ENCODE peak calls at places on chromosomes 11 and 22, in seven cellular contexts. J is uterus, T is body of pancreas, F is stomach, K is NB4, I is AG09319, O is Calu3. N is an unnamed sample.
A peak's percentile ranks its signal among the peaks of the same experiment; 100 is the strongest.

GRCh38 chr22:33656808-33657628 is 263.3 kb downstream of the LARGE1 start:
- DNase-seq in J (peak; percentile 31), T (no peak), F (no peak), K (no peak), I (no peak), O (no peak), N (no peak)

GRCh38 chr11:102421262-102421661 is 31.3 kb downstream of the TMEM123 start:
- DNase-seq in J (no peak), T (no peak), F (no peak), K (no peak), I (no peak), O (no peak), N (no peak)

GRCh38 chr11:31414338-31414737 is 44.7 kb downstream of the DNAJC24 start:
- DNase-seq in J (no peak), T (no peak), F (no peak), K (no peak), I (no peak), O (no peak), N (no peak)

GRCh38 chr11:39374963-39375698 is 2084.3 kb downstream of the LRRC4C start:
- DNase-seq in J (no peak), T (no peak), F (no peak), K (peak; percentile 47), I (no peak), O (peak; percentile 15), N (no peak)

GRCh38 chr11:44609028-44609782 is 43.7 kb downstream of the CD82 start:
- DNase-seq in J (no peak), T (no peak), F (no peak), K (peak; percentile 58), I (no peak), O (no peak), N (no peak)

GRCh38 chr22:33328789-33329296 is 270.7 kb upstream of the SYN3 start:
- DNase-seq in J (no peak), T (no peak), F (no peak), K (peak; percentile 21), I (no peak), O (peak; percentile 69), N (no peak)

GRCh38 chr11:2214527-2215229 is 43.1 kb upstream of the TH start:
- DNase-seq in J (no peak), T (no peak), F (no peak), K (no peak), I (no peak), O (no peak), N (no peak)

GRCh38 chr11:126352934-126353801 is 2.3 kb upstream of the ST3GAL4 start:
- DNase-seq in J (no peak), T (no peak), F (no peak), K (peak; percentile 95), I (peak; percentile 37), O (no peak), N (no peak)

GRCh38 chr11:34411786-34412185 is 26.9 kb upstream of the CAT start:
- DNase-seq in J (no peak), T (no peak), F (no peak), K (no peak), I (no peak), O (no peak), N (no peak)

GRCh38 chr22:34850010-34850409 is 215.9 kb upstream of the ISX start:
- DNase-seq in J (no peak), T (no peak), F (no peak), K (no peak), I (no peak), O (no peak), N (no peak)

GRCh38 chr11:109859325-109859724 is 233.9 kb upstream of the ZC3H12C start:
- DNase-seq in J (no peak), T (no peak), F (no peak), K (no peak), I (no peak), O (no peak), N (no peak)

GRCh38 chr11:73760066-73760679 is 701 bp downstream of the RAB6A start:
- DNase-seq in J (peak; percentile 58), T (peak; percentile 39), F (peak; percentile 37), K (peak; percentile 43), I (no peak), O (peak; percentile 25), N (no peak)

GRCh38 chr11:129093283-129093682 is 98.8 kb downstream of the ARHGAP32 start:
- DNase-seq in J (no peak), T (no peak), F (no peak), K (no peak), I (no peak), O (no peak), N (no peak)

GRCh38 chr11:120471131-120471530 is 40.4 kb upstream of the GRIK4 start:
- DNase-seq in J (no peak), T (no peak), F (no peak), K (no peak), I (no peak), O (no peak), N (no peak)

GRCh38 chr11:63838150-63838681 is 694 bp upstream of the MARK2 start:
- DNase-seq in J (peak; percentile 32), T (no peak), F (no peak), K (no peak), I (no peak), O (peak; percentile 11), N (no peak)

GRCh38 chr11:69874178-69874983 is 55.2 kb upstream of the FGF3 start:
- DNase-seq in J (peak; percentile 5), T (no peak), F (no peak), K (no peak), I (no peak), O (no peak), N (peak; percentile 4)

GRCh38 chr11:64536396-64536935 is 54.6 kb upstream of the SLC22A12 start:
- DNase-seq in J (no peak), T (no peak), F (no peak), K (no peak), I (no peak), O (no peak), N (no peak)

GRCh38 chr11:67384851-67385366 is 6.9 kb upstream of the RAD9A start:
- DNase-seq in J (no peak), T (peak; percentile 62), F (no peak), K (no peak), I (no peak), O (no peak), N (no peak)

GRCh38 chr11:47408598-47409439 is 429 bp downstream of the SLC39A13 start:
- DNase-seq in J (peak; percentile 56), T (peak; percentile 53), F (peak; percentile 51), K (no peak), I (peak; percentile 31), O (peak; percentile 36), N (no peak)

GRCh38 chr11:47409440-47410403 is 1.3 kb downstream of the SLC39A13 start:
- DNase-seq in J (no peak), T (no peak), F (no peak), K (no peak), I (no peak), O (no peak), N (no peak)

GRCh38 chr11:47410404-47411264 is 2.2 kb downstream of the SLC39A13 start:
- DNase-seq in J (no peak), T (no peak), F (no peak), K (no peak), I (no peak), O (no peak), N (no peak)

GRCh38 chr11:47406896-47407745 is 1.3 kb upstream of the SLC39A13 start:
- DNase-seq in J (no peak), T (no peak), F (no peak), K (peak; percentile 38), I (no peak), O (no peak), N (no peak)

GRCh38 chr11:47407746-47408590 is at the start of gene SLC39A13:
- DNase-seq in J (peak; percentile 94), T (peak; percentile 95), F (peak; percentile 95), K (peak; percentile 97), I (peak; percentile 95), O (peak; percentile 96), N (peak; percentile 70)
- TF ChIP-seq CTCF in J (peak; percentile 85), T (peak; percentile 80), F (peak; percentile 86), K (peak; percentile 38), I (peak; percentile 44), O (peak; percentile 82), N (peak; percentile 70)

GRCh38 chr11:12089041-12089440 is 21.3 kb upstream of the MICAL2 start:
- DNase-seq in J (no peak), T (no peak), F (no peak), K (no peak), I (no peak), O (no peak), N (no peak)

GRCh38 chr11:12088531-12088930 is 21.9 kb upstream of the MICAL2 start:
- DNase-seq in J (no peak), T (no peak), F (no peak), K (no peak), I (no peak), O (no peak), N (no peak)

GRCh38 chr11:12087075-12087775 is 23.2 kb upstream of the MICAL2 start:
- DNase-seq in J (no peak), T (no peak), F (no peak), K (peak; percentile 56), I (no peak), O (peak; percentile 55), N (no peak)

GRCh38 chr11:12089473-12089872 is 20.9 kb upstream of the MICAL2 start:
- DNase-seq in J (no peak), T (no peak), F (no peak), K (no peak), I (no peak), O (no peak), N (no peak)

DNA sequence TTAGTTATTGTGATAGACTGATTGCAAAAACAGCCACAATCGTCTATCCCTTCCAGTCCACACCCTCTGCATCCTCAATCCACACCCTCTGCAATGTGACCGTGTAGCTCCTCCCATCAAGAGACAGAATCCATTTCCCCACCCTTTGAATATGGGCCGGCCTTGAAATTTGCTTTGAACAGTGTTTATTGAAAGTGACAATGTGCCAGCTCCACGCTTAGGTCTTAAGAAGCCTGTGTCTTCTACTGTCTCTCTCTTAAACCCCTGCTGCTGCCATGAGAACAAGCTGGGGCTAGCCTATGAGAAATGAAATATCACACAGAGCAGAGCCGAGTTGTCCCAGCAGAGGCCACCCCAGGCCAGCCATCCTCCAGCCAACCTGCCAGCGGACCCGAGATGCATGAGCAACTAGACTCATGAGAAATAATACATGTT is 22.3 kb upstream of the MICAL2 start:
- DNase-seq in J (no peak), T (no peak), F (no peak), K (peak; percentile 22), I (no peak), O (peak; percentile 55), N (no peak)
- TF ChIP-seq CTCF in J (no peak), T (no peak), F (no peak), K (no peak), I (peak; percentile 31), O (no peak), N (no peak)

DNA sequence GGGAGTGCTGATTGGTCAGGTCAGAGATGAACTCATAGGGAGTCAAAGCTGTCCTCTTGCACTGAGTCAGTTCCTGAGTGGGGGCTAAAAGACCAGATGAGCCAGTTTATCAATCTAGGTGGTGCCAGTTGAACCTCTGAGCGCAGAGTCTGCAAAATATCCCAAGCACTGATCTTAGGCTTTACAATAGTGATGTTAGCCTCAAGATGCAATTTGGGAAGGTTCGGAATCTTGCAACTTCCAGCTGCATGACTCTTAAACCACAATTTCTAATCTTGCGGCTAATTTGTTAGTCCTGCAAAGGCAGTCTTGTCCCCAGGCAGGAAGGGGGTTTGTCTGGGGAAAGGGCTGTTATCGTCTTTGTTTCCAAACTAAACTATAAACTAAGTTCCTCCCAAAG is 92.3 kb upstream of the PARVA start:
- DNase-seq in J (no peak), T (no peak), F (no peak), K (peak; percentile 48), I (peak; percentile 79), O (no peak), N (no peak)
- TF ChIP-seq CTCF in J (no peak), T (no peak), F (no peak), K (no peak), I (no peak), O (no peak), N (no peak)

GRCh38 chr11:59810189-59810910 is at the start of gene MRPL16:
- DNase-seq in J (peak; percentile 86), T (peak; percentile 95), F (peak; percentile 95), K (peak; percentile 95), I (peak; percentile 67), O (peak; percentile 89), N (peak; percentile 49)
- TF ChIP-seq CTCF in J (no peak), T (peak; percentile 14), F (no peak), K (no peak), I (no peak), O (no peak), N (no peak)

N was measured in omental fat pad.